ENCODE peak calls at places on chromosome 17, in eight cellular contexts. F is GM23338, A is SK-N-SH, R is Panc1, P is K562, N is HepG2, T is HCT116, D is GM12878. Z is an unnamed sample.

GRCh38 chr17:80216473-80217456 is 3.4 kb downstream of the SGSH start:
- DNase-seq in R (no peak), N (no peak), F (no peak), A (no peak), D (no peak), P (no peak), T (no peak), Z (no peak)

GRCh38 chr17:79954281-79955166 is 81.1 kb downstream of the TBC1D16 start:
- DNase-seq in P (no peak), A (peak), F (no peak), N (no peak), D (no peak), R (no peak), T (no peak), Z (no peak)

GRCh38 chr17:75904749-75905521 is at the start of gene MRPL38:
- DNase-seq in T (peak), P (peak), F (peak), D (peak), A (peak), N (peak), R (peak), Z (peak)

GRCh38 chr17:19004601-19005441 is at the start of gene FAM83G:
- DNase-seq in N (peak), T (peak), P (peak), R (peak), A (peak), D (peak), F (peak), Z (peak)

GRCh38 chr17:2962729-2963128 is 100.7 kb downstream of the OR1D5 start:
- DNase-seq in P (no peak), N (no peak), F (no peak), R (no peak), T (no peak), A (no peak), D (no peak), Z (no peak)

GRCh38 chr17:6439951-6440350 is 4.3 kb upstream of the PIMREG start:
- DNase-seq in T (no peak), N (peak), P (no peak), A (no peak), R (no peak), F (peak), D (no peak), Z (no peak)

GRCh38 chr17:57422574-57423164 is 166.3 kb downstream of the MSI2 start:
- DNase-seq in D (peak), F (no peak), A (no peak), R (peak), N (no peak), P (no peak), T (peak), Z (no peak)

GRCh38 chr17:68344701-68345136 is 53.4 kb downstream of the ARSG start:
- DNase-seq in N (no peak), D (no peak), P (no peak), T (no peak), F (no peak), A (no peak), R (no peak), Z (peak)

GRCh38 chr17:8162997-8163977 is 539 bp upstream of the VAMP2 start:
- DNase-seq in T (no peak), P (no peak), D (no peak), A (peak), F (peak), R (no peak), N (no peak), Z (no peak)

GRCh38 chr17:74272731-74273201 is 1.3 kb upstream of the DNAI2 start:
- DNase-seq in P (no peak), R (no peak), D (no peak), N (no peak), T (no peak), F (no peak), A (no peak), Z (no peak)

GRCh38 chr17:72342061-72342460 is 221.2 kb downstream of the SOX9 start:
- DNase-seq in T (no peak), F (no peak), P (no peak), D (no peak), A (no peak), R (no peak), N (no peak), Z (no peak)

GRCh38 chr17:16439867-16440351 is 24.5 kb downstream of the TRPV2 start:
- DNase-seq in D (no peak), F (no peak), N (no peak), R (no peak), A (no peak), T (no peak), P (no peak), Z (no peak)

GRCh38 chr17:9644910-9645751 is at the start of gene USP43:
- DNase-seq in F (peak), R (no peak), P (peak), N (peak), T (peak), D (no peak), A (peak), Z (no peak)

GRCh38 chr17:62581769-62582168 is 45.7 kb upstream of the MRC2 start:
- DNase-seq in A (no peak), D (no peak), N (no peak), F (no peak), P (no peak), T (no peak), R (no peak), Z (no peak)

GRCh38 chr17:78993241-78993956 is 13.7 kb upstream of the LGALS3BP start:
- DNase-seq in P (peak), F (peak), T (no peak), D (no peak), R (no peak), A (peak), N (peak), Z (peak)

GRCh38 chr17:44912763-44913544 is 2.3 kb downstream of the GFAP start:
- DNase-seq in F (no peak), A (peak), T (no peak), N (no peak), D (no peak), R (no peak), P (no peak), Z (no peak)

GRCh38 chr17:1045456-1045855 is 48.5 kb downstream of the TIMM22 start:
- DNase-seq in D (no peak), N (no peak), R (no peak), F (no peak), T (no peak), P (no peak), A (no peak), Z (no peak)

GRCh38 chr17:27603446-27603820 is 27.6 kb upstream of the LGALS9 start:
- DNase-seq in T (no peak), D (no peak), P (no peak), R (no peak), F (no peak), N (no peak), A (no peak), Z (no peak)

GRCh38 chr17:19003966-19004600 is 481 bp downstream of the FAM83G start:
- DNase-seq in P (peak), F (peak), D (no peak), N (peak), R (no peak), A (peak), T (no peak), Z (no peak)

GRCh38 chr17:49820773-49821172 is 27.1 kb downstream of the TAC4 start:
- DNase-seq in F (no peak), D (no peak), N (no peak), T (no peak), R (no peak), A (no peak), P (no peak), Z (no peak)

GRCh38 chr17:71522383-71522782 is 598.4 kb upstream of the SOX9 start:
- DNase-seq in A (no peak), D (no peak), R (no peak), P (no peak), N (no peak), F (peak), T (no peak), Z (no peak)

GRCh38 chr17:79801156-79802038 is 4.5 kb upstream of the CBX8 start:
- DNase-seq in D (no peak), T (peak), A (no peak), N (no peak), R (no peak), F (peak), P (no peak), Z (no peak)

DNA sequence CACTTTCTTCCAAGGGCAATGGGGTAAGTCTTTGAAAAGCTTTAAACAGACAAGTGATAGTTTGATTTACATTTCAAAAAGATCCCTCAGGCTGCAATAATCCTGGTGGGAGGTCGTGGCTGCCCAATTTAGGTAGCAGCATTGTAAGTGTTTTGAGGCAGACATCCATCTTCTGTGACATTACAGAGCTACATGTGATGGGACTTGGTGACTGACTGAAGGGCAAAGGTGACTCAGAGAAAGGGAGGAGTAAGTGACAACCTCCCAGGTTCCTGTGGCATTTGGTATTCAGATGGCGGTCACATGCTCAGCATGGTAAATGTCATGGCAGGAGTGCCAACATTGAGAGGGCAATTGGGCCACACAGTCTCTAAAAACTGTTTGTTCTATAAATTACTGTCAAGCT is 26.5 kb downstream of the STAT3 start:
- DNase-seq in F (no peak), R (no peak), T (no peak), P (no peak), N (peak), D (no peak), A (no peak), Z (no peak)
- TF ChIP-seq REST in F (no peak), R (no peak), T (no peak), P (no peak), N (no peak), D (no peak), A (no peak), Z (no peak)

GRCh38 chr17:35988164-35988563 is 1.6 kb upstream of the CCL14 start:
- DNase-seq in R (no peak), D (no peak), P (no peak), T (no peak), F (no peak), A (no peak), N (no peak), Z (no peak)
- TF ChIP-seq POLR2AphosphoS5 in R (no peak), D (no peak), P (no peak), T (no peak), F (no peak), A (no peak), N (no peak), Z (no peak)

DNA sequence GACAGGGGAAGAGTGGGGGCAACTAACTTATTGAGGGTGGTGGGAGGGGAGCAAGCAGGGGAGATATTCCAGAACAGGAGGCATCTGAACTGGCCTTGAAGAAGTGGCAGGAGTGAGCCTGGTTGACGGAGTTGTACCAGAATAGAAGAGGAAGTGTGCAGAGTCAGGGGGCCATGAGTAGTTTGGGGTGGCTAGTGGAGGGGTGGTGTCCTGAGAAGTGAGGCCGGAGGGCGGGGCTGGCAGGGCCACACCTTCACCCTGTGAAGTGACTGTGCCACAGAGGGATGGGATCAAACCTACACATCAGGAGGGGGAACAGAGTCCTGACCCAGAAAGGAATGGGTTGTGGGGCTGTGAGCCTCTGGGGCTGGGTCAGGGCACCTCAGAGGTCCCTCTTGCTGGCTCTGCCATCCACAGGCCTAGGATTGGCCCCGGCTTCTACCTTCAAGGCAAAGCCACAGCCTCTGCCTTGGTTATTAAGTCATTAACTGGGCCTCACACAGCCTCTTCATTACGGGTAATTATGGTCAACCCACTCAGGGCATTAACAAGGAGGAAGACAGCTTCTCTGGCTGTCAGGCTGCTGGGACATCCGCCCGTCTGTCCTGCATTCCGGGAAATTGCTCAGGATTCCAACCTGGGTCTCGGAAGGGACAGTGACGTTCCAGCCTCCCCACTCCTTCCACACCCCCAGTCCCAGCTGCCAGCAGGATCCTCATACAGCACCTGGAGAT is 12.7 kb downstream of the SPNS2 start:
- DNase-seq in N (no peak), P (no peak), R (no peak), T (no peak), D (no peak), A (no peak), F (no peak), Z (no peak)
- H3K27ac ChIP-seq in N (no peak), P (no peak), R (no peak), T (no peak), D (no peak), A (no peak), F (no peak), Z (no peak)

GRCh38 chr17:38428643-38429371 is 543 bp downstream of the ARHGAP23 start:
- DNase-seq in N (no peak), P (no peak), A (peak), R (no peak), D (no peak), T (no peak), F (peak), Z (no peak)

GRCh38 chr17:38429476-38430100 is 1.3 kb downstream of the ARHGAP23 start:
- DNase-seq in A (no peak), N (no peak), D (no peak), R (no peak), T (no peak), P (no peak), F (no peak), Z (no peak)

GRCh38 chr17:38426441-38426840 is 1.8 kb upstream of the ARHGAP23 start:
- DNase-seq in A (no peak), F (no peak), N (no peak), T (no peak), D (no peak), P (no peak), R (no peak), Z (no peak)

GRCh38 chr17:38427160-38427949 is 909 bp upstream of the ARHGAP23 start:
- DNase-seq in T (no peak), F (no peak), P (no peak), N (no peak), D (no peak), R (no peak), A (no peak), Z (no peak)

GRCh38 chr17:38428150-38428642 is at the start of gene ARHGAP23:
- DNase-seq in F (peak), P (peak), R (no peak), N (no peak), T (no peak), A (peak), D (no peak), Z (no peak)
- TF ChIP-seq REST in F (no peak), P (no peak), R (no peak), N (no peak), T (no peak), A (no peak), D (no peak), Z (no peak)

GRCh38 chr17:81845881-81846742 is 11.3 kb upstream of the PPP1R27 start:
- DNase-seq in P (no peak), D (no peak), R (no peak), F (no peak), A (no peak), N (no peak), T (no peak), Z (no peak)
- TF ChIP-seq POLR2AphosphoS5 in P (no peak), D (no peak), R (no peak), F (no peak), A (no peak), N (peak), T (peak), Z (no peak)

GRCh38 chr17:82236142-82236971 is 7.5 kb downstream of the SLC16A3 start:
- DNase-seq in D (no peak), T (no peak), N (peak), R (no peak), P (peak), A (peak), F (peak), Z (peak)
- H3K27ac ChIP-seq in D (no peak), T (peak), N (peak), R (peak), P (peak), A (no peak), F (peak), Z (peak)

Z was measured in HL-60.